ENCODE peak calls at places on chromosomes 3 and 15, in ten cellular contexts. F is mucosa of descending colon, L is iris pigment epithelial cell, W is astrocyte of the spinal cord, B is fibroblast of pulmonary artery, J is natural killer cell, U is ovary, O is AG08395, Z is spleen, I is retina. Q is an unnamed sample.

GRCh38 chr3:160023476-160023875 is 34.8 kb downstream of the IL12A start:
- DNase-seq in F (no peak), L (no peak), W (peak; percentile 33), B (peak; percentile 30), J (no peak), U (no peak), O (no peak), Z (no peak), I (no peak), Q (no peak)

GRCh38 chr3:196604548-196604947 is 34.9 kb upstream of the NRROS start:
- DNase-seq in F (no peak), L (no peak), W (no peak), B (no peak), J (no peak), U (no peak), O (no peak), Z (peak; percentile 78), I (peak; percentile 9), Q (no peak)

GRCh38 chr3:132911741-132912415 is 126.3 kb upstream of the TMEM108 start:
- DNase-seq in F (no peak), L (no peak), W (peak; percentile 27), B (peak; percentile 35), J (no peak), U (no peak), O (no peak), Z (no peak), I (no peak), Q (no peak)

GRCh38 chr15:52698514-52698913 is 19.3 kb upstream of the ATOSA start:
- DNase-seq in F (no peak), L (no peak), W (no peak), B (no peak), J (no peak), U (no peak), O (no peak), Z (no peak), I (no peak), Q (no peak)

GRCh38 chr3:8822141-8822540 is 52.7 kb upstream of the OXTR start:
- DNase-seq in F (no peak), L (peak; percentile 89), W (peak; percentile 66), B (peak; percentile 81), J (no peak), U (no peak), O (peak; percentile 46), Z (no peak), I (no peak), Q (no peak)

GRCh38 chr15:92803852-92804609 is 96.1 kb upstream of the CHD2 start:
- DNase-seq in F (peak; percentile 65), L (peak; percentile 100), W (peak; percentile 100), B (peak; percentile 100), J (no peak), U (peak; percentile 45), O (peak; percentile 88), Z (peak; percentile 83), I (no peak), Q (peak; percentile 94)

GRCh38 chr3:88059380-88060160 is 515 bp downstream of the ZNF654 start:
- DNase-seq in F (peak; percentile 19), L (no peak), W (no peak), B (no peak), J (peak; percentile 16), U (peak; percentile 42), O (peak; percentile 12), Z (peak; percentile 82), I (no peak), Q (peak; percentile 91)

GRCh38 chr15:51380999-51381806 is 39.7 kb downstream of the GLDN start:
- DNase-seq in F (peak; percentile 62), L (peak; percentile 79), W (peak; percentile 59), B (peak; percentile 89), J (no peak), U (no peak), O (peak; percentile 83), Z (no peak), I (peak; percentile 78), Q (no peak)

GRCh38 chr3:50246517-50246954 is 10.5 kb downstream of the GNAI2 start:
- DNase-seq in F (peak; percentile 57), L (peak; percentile 95), W (peak; percentile 98), B (peak; percentile 93), J (peak; percentile 64), U (no peak), O (peak; percentile 80), Z (peak; percentile 91), I (no peak), Q (no peak)

GRCh38 chr15:40684381-40684780 is 10.6 kb upstream of the RAD51 start:
- DNase-seq in F (no peak), L (no peak), W (no peak), B (no peak), J (no peak), U (no peak), O (no peak), Z (no peak), I (no peak), Q (no peak)

GRCh38 chr3:156787926-156788663 is 38.1 kb upstream of the LEKR1 start:
- DNase-seq in F (no peak), L (peak; percentile 96), W (peak; percentile 95), B (peak; percentile 90), J (no peak), U (no peak), O (peak; percentile 92), Z (no peak), I (no peak), Q (no peak)

GRCh38 chr15:77538011-77538410 is 94.7 kb downstream of the LINGO1 start:
- DNase-seq in F (no peak), L (no peak), W (no peak), B (no peak), J (no peak), U (no peak), O (no peak), Z (peak; percentile 79), I (no peak), Q (no peak)

GRCh38 chr3:74501001-74501400 is 113.5 kb downstream of the CNTN3 start:
- DNase-seq in F (peak; percentile 12), L (no peak), W (no peak), B (no peak), J (no peak), U (no peak), O (no peak), Z (no peak), I (no peak), Q (no peak)

GRCh38 chr15:63362196-63362595 is 19.4 kb downstream of the CA12 start:
- DNase-seq in F (peak; percentile 76), L (no peak), W (no peak), B (peak; percentile 87), J (no peak), U (no peak), O (no peak), Z (no peak), I (no peak), Q (no peak)

GRCh38 chr3:8712045-8712870 is 21.3 kb upstream of the CAV3 start:
- DNase-seq in F (no peak), L (no peak), W (peak; percentile 76), B (no peak), J (no peak), U (no peak), O (peak; percentile 82), Z (peak; percentile 43), I (no peak), Q (no peak)

GRCh38 chr3:52623234-52623792 is 62.4 kb downstream of the PBRM1 start:
- DNase-seq in F (no peak), L (no peak), W (no peak), B (no peak), J (no peak), U (no peak), O (no peak), Z (no peak), I (no peak), Q (no peak)

GRCh38 chr3:123732447-123732846 is 147.6 kb upstream of the HACD2 start:
- DNase-seq in F (no peak), L (peak; percentile 88), W (peak; percentile 84), B (no peak), J (no peak), U (no peak), O (no peak), Z (no peak), I (no peak), Q (no peak)

GRCh38 chr3:16253601-16254000 is 11.1 kb downstream of the DPH3 start:
- DNase-seq in F (peak; percentile 18), L (peak; percentile 73), W (no peak), B (peak; percentile 69), J (no peak), U (no peak), O (no peak), Z (peak; percentile 59), I (no peak), Q (no peak)

GRCh38 chr3:127394031-127394430 is 106.2 kb upstream of the PRR20G start:
- DNase-seq in F (no peak), L (no peak), W (no peak), B (no peak), J (no peak), U (no peak), O (no peak), Z (peak; percentile 25), I (no peak), Q (no peak)

GRCh38 chr15:90823455-90823974 is 44.9 kb upstream of the FURIN start:
- DNase-seq in F (peak; percentile 71), L (no peak), W (no peak), B (no peak), J (no peak), U (no peak), O (no peak), Z (no peak), I (no peak), Q (no peak)

GRCh38 chr3:15858547-15859506 is 61.0 kb upstream of the ANKRD28 start:
- DNase-seq in F (peak; percentile 74), L (peak; percentile 6), W (no peak), B (no peak), J (peak; percentile 38), U (peak; percentile 65), O (no peak), Z (peak; percentile 95), I (peak; percentile 85), Q (no peak)

GRCh38 chr3:34106879-34107278 is 308.4 kb downstream of the PDCD6IP start:
- DNase-seq in F (peak; percentile 80), L (peak; percentile 30), W (peak; percentile 20), B (peak; percentile 66), J (no peak), U (no peak), O (no peak), Z (no peak), I (peak; percentile 12), Q (no peak)

GRCh38 chr3:64494530-64494929 is 193.3 kb downstream of the ADAMTS9 start:
- DNase-seq in F (no peak), L (no peak), W (no peak), B (no peak), J (no peak), U (no peak), O (no peak), Z (no peak), I (no peak), Q (no peak)

Q was measured in esophagus muscularis mucosa.